ENCODE peak calls at places on chromosomes 5 and 9, in five cellular contexts. One of them, this sample, is unnamed.

GRCh38 chr9:78280982-78281668 is 15.8 kb upstream of the PSAT1 start:
- DNase-seq in left lung: peak
- DNase-seq in neuronal stem cell: no peak
- DNase-seq in fibroblast of mammary gland: peak
- DNase-seq in kidney epithelial cell: no peak
- DNase-seq in this sample: no peak

GRCh38 chr5:133287500-133287899 is 235.7 kb downstream of the HSPA4 start:
- DNase-seq in neuronal stem cell: peak
- DNase-seq in kidney epithelial cell: no peak
- DNase-seq in left lung: no peak
- DNase-seq in fibroblast of mammary gland: peak
- DNase-seq in this sample: no peak

GRCh38 chr5:1502046-1502736 is 21.6 kb downstream of the LPCAT1 start:
- DNase-seq in fibroblast of mammary gland: no peak
- DNase-seq in left lung: peak
- DNase-seq in neuronal stem cell: no peak
- DNase-seq in kidney epithelial cell: no peak
- DNase-seq in this sample: peak

GRCh38 chr5:180139731-180140626 is 68.4 kb upstream of the RNF130 start:
- DNase-seq in fibroblast of mammary gland: no peak
- DNase-seq in left lung: no peak
- DNase-seq in kidney epithelial cell: no peak
- DNase-seq in neuronal stem cell: no peak
- DNase-seq in this sample: no peak

GRCh38 chr9:35733109-35733541 is 659 bp downstream of the CREB3 start:
- DNase-seq in left lung: no peak
- DNase-seq in kidney epithelial cell: no peak
- DNase-seq in neuronal stem cell: peak
- DNase-seq in fibroblast of mammary gland: peak
- DNase-seq in this sample: peak

GRCh38 chr5:68709229-68709628 is 384.6 kb upstream of the SLC30A5 start:
- DNase-seq in fibroblast of mammary gland: no peak
- DNase-seq in left lung: no peak
- DNase-seq in neuronal stem cell: no peak
- DNase-seq in kidney epithelial cell: no peak
- DNase-seq in this sample: no peak

GRCh38 chr9:22469928-22470544 is 23.4 kb downstream of the DMRTA1 start:
- DNase-seq in left lung: no peak
- DNase-seq in neuronal stem cell: peak
- DNase-seq in fibroblast of mammary gland: peak
- DNase-seq in kidney epithelial cell: no peak
- DNase-seq in this sample: peak

GRCh38 chr5:138574744-138575193 is 432 bp downstream of the HSPA9 start:
- DNase-seq in kidney epithelial cell: no peak
- DNase-seq in fibroblast of mammary gland: peak
- DNase-seq in neuronal stem cell: no peak
- DNase-seq in left lung: no peak
- DNase-seq in this sample: no peak

GRCh38 chr9:104927912-104928740 is at the start of gene ABCA1:
- DNase-seq in neuronal stem cell: peak
- DNase-seq in kidney epithelial cell: peak
- DNase-seq in fibroblast of mammary gland: peak
- DNase-seq in left lung: peak
- DNase-seq in this sample: peak